ENCODE peak calls at places on chromosome 19, in seven cellular contexts. One of them, this sample, is unnamed.
A peak's percentile ranks its signal among the peaks of the same experiment; 100 is the strongest.

GRCh38 chr19:40933025-40933424 is 51.0 kb upstream of the CYP2A7 start:
- DNase-seq in K562: no peak
- DNase-seq in breast epithelium: no peak
- DNase-seq in AG09309: no peak
- DNase-seq in PC-3: peak; percentile 66
- DNase-seq in AG04449: no peak
- DNase-seq in fibroblast of pulmonary artery: peak; percentile 20
- DNase-seq in this sample: peak; percentile 42

GRCh38 chr19:13053761-13054604 is 48.7 kb downstream of the LYL1 start:
- DNase-seq in K562: no peak
- DNase-seq in breast epithelium: peak; percentile 94
- DNase-seq in AG09309: peak; percentile 83
- DNase-seq in PC-3: peak; percentile 99
- DNase-seq in AG04449: peak; percentile 64
- DNase-seq in fibroblast of pulmonary artery: peak; percentile 99
- DNase-seq in this sample: peak; percentile 98

GRCh38 chr19:6271251-6271650 is 8.5 kb downstream of the MLLT1 start:
- DNase-seq in K562: peak; percentile 56
- DNase-seq in breast epithelium: no peak
- DNase-seq in AG09309: no peak
- DNase-seq in PC-3: no peak
- DNase-seq in AG04449: no peak
- DNase-seq in fibroblast of pulmonary artery: peak; percentile 64
- DNase-seq in this sample: no peak

GRCh38 chr19:39424934-39425333 is 10.8 kb downstream of the RPS16 start:
- DNase-seq in K562: no peak
- DNase-seq in breast epithelium: no peak
- DNase-seq in AG09309: no peak
- DNase-seq in PC-3: no peak
- DNase-seq in AG04449: no peak
- DNase-seq in fibroblast of pulmonary artery: no peak
- DNase-seq in this sample: no peak

GRCh38 chr19:35144600-35145436 is 1.8 kb downstream of the FXYD7 start:
- DNase-seq in K562: peak; percentile 89
- DNase-seq in breast epithelium: no peak
- DNase-seq in AG09309: no peak
- DNase-seq in PC-3: peak; percentile 74
- DNase-seq in AG04449: no peak
- DNase-seq in fibroblast of pulmonary artery: no peak
- DNase-seq in this sample: no peak

GRCh38 chr19:38298841-38299680 is 5.0 kb upstream of the C19orf33 start:
- DNase-seq in K562: no peak
- DNase-seq in breast epithelium: no peak
- DNase-seq in AG09309: no peak
- DNase-seq in PC-3: peak; percentile 50
- DNase-seq in AG04449: no peak
- DNase-seq in fibroblast of pulmonary artery: no peak
- DNase-seq in this sample: peak; percentile 90

GRCh38 chr19:33325920-33326319 is 23.6 kb upstream of the CEBPA start:
- DNase-seq in K562: no peak
- DNase-seq in breast epithelium: no peak
- DNase-seq in AG09309: no peak
- DNase-seq in PC-3: no peak
- DNase-seq in AG04449: no peak
- DNase-seq in fibroblast of pulmonary artery: peak; percentile 75
- DNase-seq in this sample: peak; percentile 74

GRCh38 chr19:21694171-21694906 is 73.0 kb downstream of the ZNF100 start:
- DNase-seq in K562: peak; percentile 20
- DNase-seq in breast epithelium: no peak
- DNase-seq in AG09309: no peak
- DNase-seq in PC-3: no peak
- DNase-seq in AG04449: no peak
- DNase-seq in fibroblast of pulmonary artery: no peak
- DNase-seq in this sample: no peak

GRCh38 chr19:6720369-6721112 is at the start of gene C3:
- DNase-seq in K562: no peak
- DNase-seq in breast epithelium: no peak
- DNase-seq in AG09309: no peak
- DNase-seq in PC-3: no peak
- DNase-seq in AG04449: no peak
- DNase-seq in fibroblast of pulmonary artery: peak; percentile 94
- DNase-seq in this sample: peak; percentile 59

GRCh38 chr19:29098863-29099481 is 114.0 kb downstream of the UQCRFS1 start:
- DNase-seq in K562: no peak
- DNase-seq in breast epithelium: no peak
- DNase-seq in AG09309: peak; percentile 92
- DNase-seq in PC-3: peak; percentile 63
- DNase-seq in AG04449: peak; percentile 26
- DNase-seq in fibroblast of pulmonary artery: peak; percentile 64
- DNase-seq in this sample: peak; percentile 98

GRCh38 chr19:6092329-6093286 is 17.7 kb downstream of the RFX2 start:
- DNase-seq in K562: peak; percentile 79
- DNase-seq in breast epithelium: peak; percentile 82
- DNase-seq in AG09309: no peak
- DNase-seq in PC-3: peak; percentile 90
- DNase-seq in AG04449: no peak
- DNase-seq in fibroblast of pulmonary artery: peak; percentile 77
- DNase-seq in this sample: peak; percentile 87

GRCh38 chr19:596263-596655 is 6.6 kb downstream of the HCN2 start:
- DNase-seq in K562: no peak
- DNase-seq in breast epithelium: no peak
- DNase-seq in AG09309: no peak
- DNase-seq in PC-3: no peak
- DNase-seq in AG04449: no peak
- DNase-seq in fibroblast of pulmonary artery: no peak
- DNase-seq in this sample: no peak
- H3K4me3 ChIP-seq in K562: no peak overlapping the region
- H3K4me3 ChIP-seq in breast epithelium: no peak overlapping the region
- H3K4me3 ChIP-seq in AG09309: no peak overlapping the region
- H3K4me3 ChIP-seq in PC-3: no peak overlapping the region
- H3K4me3 ChIP-seq in AG04449: no peak overlapping the region
- H3K4me3 ChIP-seq in fibroblast of pulmonary artery: no peak overlapping the region
- H3K4me3 ChIP-seq in this sample: no peak overlapping the region

DNA sequence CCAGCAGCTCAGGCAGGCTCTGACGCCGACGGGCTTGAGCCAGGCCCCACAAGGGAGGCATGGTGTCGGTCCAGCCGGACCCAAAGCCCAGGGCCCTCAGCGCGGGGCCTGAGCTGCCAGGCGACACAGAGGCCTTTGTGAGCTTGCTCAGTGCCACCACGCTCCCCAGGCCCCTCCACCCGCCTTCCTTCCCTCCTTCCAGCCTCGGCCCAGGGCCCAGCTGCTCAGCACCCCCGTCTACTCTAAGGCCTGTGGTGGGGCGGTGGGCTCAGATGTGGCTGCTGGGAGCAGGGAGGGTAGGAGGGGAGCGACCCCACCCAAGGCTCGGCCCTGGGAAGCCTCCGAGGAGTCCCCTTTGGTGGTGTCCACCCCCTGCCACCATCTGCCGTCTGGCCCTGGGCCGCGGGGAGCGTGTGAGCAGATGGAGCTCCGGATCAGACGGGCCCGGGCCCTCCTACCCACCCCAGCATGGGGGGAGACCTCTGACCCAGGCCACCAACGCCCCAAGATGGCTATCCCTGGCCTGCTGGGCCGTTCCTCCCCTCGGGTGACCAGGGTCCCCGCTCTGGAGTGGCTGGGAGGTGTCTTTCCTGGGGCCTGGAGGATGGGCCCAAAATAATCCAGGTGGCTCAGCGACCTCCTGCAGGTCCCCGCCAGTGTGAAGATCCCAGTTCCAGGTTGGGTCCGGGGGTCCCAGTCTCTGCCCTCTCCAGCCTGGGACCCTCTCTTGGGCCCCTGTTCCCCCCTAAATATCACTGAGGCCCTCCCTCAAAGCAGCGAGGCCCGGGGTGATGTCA is 7.8 kb downstream of the ZBTB7A start:
- DNase-seq in K562: peak; percentile 55
- DNase-seq in breast epithelium: no peak
- DNase-seq in AG09309: no peak
- DNase-seq in PC-3: no peak
- DNase-seq in AG04449: no peak
- DNase-seq in fibroblast of pulmonary artery: no peak
- DNase-seq in this sample: no peak
- H3K4me3 ChIP-seq in K562: peak overlapping the region; percentile 33
- H3K4me3 ChIP-seq in breast epithelium: peak overlapping the region; percentile 83
- H3K4me3 ChIP-seq in AG09309: peak overlapping the region; percentile 20
- H3K4me3 ChIP-seq in PC-3: peak overlapping the region; percentile 9
- H3K4me3 ChIP-seq in AG04449: peak overlapping the region; percentile 6
- H3K4me3 ChIP-seq in fibroblast of pulmonary artery: peak overlapping the region; percentile 21
- H3K4me3 ChIP-seq in this sample: no peak overlapping the region

DNA sequence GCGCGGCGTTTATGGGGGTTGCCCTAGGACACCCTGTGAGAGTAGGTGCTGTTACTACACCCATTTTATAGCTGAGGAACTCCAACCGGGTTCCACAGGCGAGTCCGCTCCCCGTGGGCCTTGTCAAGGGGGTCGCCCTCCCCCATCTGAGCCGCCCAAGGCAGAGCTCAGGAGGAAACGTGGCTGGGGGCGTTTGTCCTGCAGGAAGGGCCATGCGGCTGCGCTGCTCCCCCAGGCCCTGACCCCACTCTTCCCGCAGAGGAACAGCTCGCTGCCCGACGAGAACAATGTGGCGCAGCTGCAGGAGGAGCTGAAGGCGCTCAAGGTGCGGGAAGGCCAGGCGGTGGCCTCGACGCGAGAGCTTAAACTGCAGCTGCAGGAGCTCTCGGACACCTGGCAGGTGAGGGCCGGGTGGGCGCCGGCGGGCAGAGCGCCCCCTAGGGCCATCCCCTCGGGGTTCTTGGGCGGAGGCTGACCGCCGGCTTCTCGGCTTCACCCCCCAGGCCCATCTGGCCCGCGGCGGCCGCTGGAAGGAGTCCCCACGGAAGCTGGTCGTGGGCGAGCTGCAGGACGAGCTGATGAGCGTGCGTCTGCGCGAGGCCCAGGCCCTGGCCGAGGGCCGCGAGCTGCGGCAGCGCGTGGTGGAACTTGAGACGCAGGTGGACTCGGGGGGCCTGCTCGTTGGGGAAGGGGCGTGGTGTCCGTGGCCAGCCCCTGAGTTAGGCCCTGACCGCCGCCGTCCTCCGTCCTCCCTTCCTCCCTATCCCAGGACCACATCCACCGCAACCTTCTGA is 12.4 kb downstream of the PRR36 start:
- DNase-seq in K562: no peak
- DNase-seq in breast epithelium: no peak
- DNase-seq in AG09309: no peak
- DNase-seq in PC-3: no peak
- DNase-seq in AG04449: no peak
- DNase-seq in fibroblast of pulmonary artery: no peak
- DNase-seq in this sample: no peak
- H3K4me3 ChIP-seq in K562: peak overlapping the region; percentile 36
- H3K4me3 ChIP-seq in breast epithelium: peak overlapping the region; percentile 58
- H3K4me3 ChIP-seq in AG09309: no peak overlapping the region
- H3K4me3 ChIP-seq in PC-3: no peak overlapping the region
- H3K4me3 ChIP-seq in AG04449: no peak overlapping the region
- H3K4me3 ChIP-seq in fibroblast of pulmonary artery: no peak overlapping the region
- H3K4me3 ChIP-seq in this sample: no peak overlapping the region

GRCh38 chr19:51541458-51542357 is 10.2 kb upstream of the SIGLEC6 start:
- DNase-seq in K562: no peak
- DNase-seq in breast epithelium: no peak
- DNase-seq in AG09309: no peak
- DNase-seq in PC-3: no peak
- DNase-seq in AG04449: no peak
- DNase-seq in fibroblast of pulmonary artery: no peak
- DNase-seq in this sample: no peak
- H3K4me3 ChIP-seq in K562: peak overlapping the region; percentile 12
- H3K4me3 ChIP-seq in breast epithelium: no peak overlapping the region
- H3K4me3 ChIP-seq in AG09309: no peak overlapping the region
- H3K4me3 ChIP-seq in PC-3: no peak overlapping the region
- H3K4me3 ChIP-seq in AG04449: no peak overlapping the region
- H3K4me3 ChIP-seq in fibroblast of pulmonary artery: no peak overlapping the region
- H3K4me3 ChIP-seq in this sample: no peak overlapping the region

DNA sequence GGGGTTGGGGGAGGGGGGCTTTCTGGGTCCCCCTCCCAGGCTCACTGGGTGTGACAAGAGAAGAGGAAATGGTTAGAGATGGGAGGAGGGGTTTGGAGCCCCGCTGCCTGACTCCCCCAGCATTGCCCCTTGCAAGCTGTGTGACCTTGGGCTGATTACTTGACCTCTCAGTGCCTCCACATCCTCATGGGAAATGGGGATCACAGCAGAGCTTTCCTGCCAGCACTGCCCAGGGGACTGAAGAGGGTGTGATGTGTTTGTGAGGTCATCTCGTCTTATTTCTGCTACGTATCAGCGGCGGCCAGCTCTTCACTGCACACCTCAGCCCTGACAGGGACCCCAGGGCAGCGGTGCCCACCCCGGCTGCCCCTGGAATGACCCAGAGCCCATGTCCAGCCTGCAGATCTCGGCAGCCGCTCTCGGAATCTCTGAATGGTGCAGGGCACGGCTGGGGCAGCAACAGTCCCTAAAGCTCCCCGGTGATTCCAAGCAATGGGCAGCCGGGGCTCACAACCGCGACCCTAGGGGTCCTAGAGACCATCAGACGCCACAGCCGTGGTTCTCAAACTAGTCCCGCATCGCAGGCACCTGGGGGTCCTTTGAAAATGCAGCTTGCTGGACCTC is 8.4 kb downstream of the PNMA8B start:
- DNase-seq in K562: no peak
- DNase-seq in breast epithelium: no peak
- DNase-seq in AG09309: no peak
- DNase-seq in PC-3: no peak
- DNase-seq in AG04449: no peak
- DNase-seq in fibroblast of pulmonary artery: no peak
- DNase-seq in this sample: no peak
- H3K4me3 ChIP-seq in K562: no peak overlapping the region
- H3K4me3 ChIP-seq in breast epithelium: peak overlapping the region; percentile 63
- H3K4me3 ChIP-seq in AG09309: peak overlapping the region; percentile 2
- H3K4me3 ChIP-seq in PC-3: peak overlapping the region; percentile 52
- H3K4me3 ChIP-seq in AG04449: peak overlapping the region; percentile 47
- H3K4me3 ChIP-seq in fibroblast of pulmonary artery: peak overlapping the region; percentile 47
- H3K4me3 ChIP-seq in this sample: no peak overlapping the region

This sample was measured in MG63.